ENCODE peak calls at places on chromosomes 11 and 22, in six cellular contexts. N, S, Q, M, W and A are unnamed samples.

GRCh38 chr11:74936087-74936486 is 12.8 kb downstream of the XRRA1 start:
- DNase-seq in N (no peak), S (no peak), Q (no peak), M (no peak), W (no peak), A (no peak)

GRCh38 chr22:48702573-48703264 is 1125.0 kb downstream of the BRD1 start:
- DNase-seq in N (no peak), S (no peak), Q (no peak), M (no peak), W (peak), A (no peak)

GRCh38 chr11:13343067-13343466 is 65.5 kb downstream of the BMAL1 start:
- DNase-seq in N (no peak), S (no peak), Q (no peak), M (no peak), W (no peak), A (no peak)

GRCh38 chr11:30244255-30244654 is 13.4 kb downstream of the FSHB start:
- DNase-seq in N (no peak), S (no peak), Q (no peak), M (no peak), W (no peak), A (no peak)

GRCh38 chr11:112336356-112336886 is 75.8 kb upstream of the PLET1 start:
- DNase-seq in N (no peak), S (no peak), Q (no peak), M (no peak), W (no peak), A (no peak)

GRCh38 chr11:57324886-57325734 is at the start of gene TNKS1BP1:
- DNase-seq in N (peak), S (peak), Q (peak), M (peak), W (peak), A (peak)

GRCh38 chr22:49889071-49889470 is 29.2 kb downstream of the ALG12 start:
- DNase-seq in N (no peak), S (no peak), Q (no peak), M (no peak), W (no peak), A (no peak)

GRCh38 chr11:64444838-64445441 is 86.0 kb downstream of the RPS6KA4 start:
- DNase-seq in N (no peak), S (no peak), Q (no peak), M (no peak), W (no peak), A (peak)

GRCh38 chr22:32075997-32076725 is 33.1 kb downstream of the SLC5A1 start:
- DNase-seq in N (no peak), S (no peak), Q (no peak), M (no peak), W (no peak), A (no peak)

GRCh38 chr11:43359432-43359818 is 705 bp downstream of the TTC17 start:
- DNase-seq in N (peak), S (peak), Q (no peak), M (peak), W (no peak), A (peak)